ENCODE peak calls at places on chromosome 1, in five cellular contexts. Y is ascending aorta, E is ovary, B is transverse colon, Q is colonic mucosa. R is an unnamed sample. For H3K27me3, the result is how much of the 10 kb centered on the place peaks cover.

GRCh38 chr1:30761312-30762151 is 4.0 kb upstream of the LAPTM5 start:
- DNase-seq in Q (no peak), E (no peak), Y (no peak), B (no peak), R (no peak)

GRCh38 chr1:2908081-2908480 is 106.6 kb upstream of the TTC34 start:
- DNase-seq in Q (no peak), B (no peak), E (no peak), Y (no peak), R (no peak)

GRCh38 chr1:55720243-55720642 is 505.1 kb upstream of the USP24 start:
- DNase-seq in Y (no peak), Q (peak), E (peak), B (peak), R (no peak)

GRCh38 chr1:181777812-181778211 is 283.7 kb downstream of the ZNF648 start:
- DNase-seq in E (no peak), Q (no peak), B (no peak), Y (no peak), R (no peak)

GRCh38 chr1:30816211-30817082 is 58.9 kb upstream of the LAPTM5 start:
- DNase-seq in Y (no peak), E (no peak), B (peak), Q (peak), R (no peak)

GRCh38 chr1:239757711-239758110 is 334.0 kb upstream of the FMN2 start:
- DNase-seq in B (no peak), Q (no peak), Y (no peak), E (no peak), R (no peak)

GRCh38 chr1:47338249-47339077 is 4.9 kb downstream of the CMPK1 start:
- DNase-seq in E (no peak), B (no peak), Y (no peak), Q (no peak), R (no peak)

GRCh38 chr1:56077223-56077622 is 502.1 kb downstream of the PLPP3 start:
- DNase-seq in Y (no peak), Q (no peak), B (no peak), E (no peak), R (no peak)

GRCh38 chr1:228938248-228938891 is 203.1 kb downstream of the RHOU start:
- DNase-seq in Y (no peak), E (no peak), Q (no peak), B (no peak), R (peak)

GRCh38 chr1:167052389-167052788 is 37.8 kb downstream of the GPA33 start:
- DNase-seq in B (no peak), Q (no peak), Y (no peak), E (no peak), R (no peak)

GRCh38 chr1:10229903-10230302 is 19.5 kb downstream of the KIF1B start:
- DNase-seq in Q (no peak), B (no peak), Y (no peak), E (no peak), R (no peak)

GRCh38 chr1:30146448-30146847 is 576.9 kb downstream of the MATN1 start:
- DNase-seq in Y (no peak), B (no peak), Q (no peak), E (no peak), R (no peak)

GRCh38 chr1:164644774-164645634 is 86.0 kb downstream of the PBX1 start:
- DNase-seq in Q (no peak), Y (no peak), E (no peak), B (no peak), R (no peak)

GRCh38 chr1:1068374-1069060 is 5.6 kb downstream of the RNF223 start:
- DNase-seq in E (no peak), Y (no peak), B (peak), Q (peak), R (no peak)

GRCh38 chr1:245198755-245199516 is 44.2 kb downstream of the KIF26B start:
- DNase-seq in Y (no peak), Q (no peak), B (no peak), E (no peak), R (no peak)

GRCh38 chr1:220007438-220007837 is 38.9 kb downstream of the EPRS1 start:
- DNase-seq in Y (no peak), Q (no peak), E (no peak), B (no peak), R (no peak)

GRCh38 chr1:11178021-11179015 is 10.8 kb upstream of the ANGPTL7 start:
- DNase-seq in B (no peak), Y (no peak), Q (no peak), E (no peak), R (no peak)

GRCh38 chr1:167633258-167633944 is 3.4 kb downstream of the RCSD1 start:
- DNase-seq in B (no peak), E (no peak), Y (no peak), Q (no peak), R (no peak)

GRCh38 chr1:38727629-38728175 is 131.9 kb downstream of the RRAGC start:
- DNase-seq in B (no peak), Y (no peak), E (no peak), Q (no peak), R (no peak)

GRCh38 chr1:2906105-2906504 is 104.6 kb upstream of the TTC34 start:
- DNase-seq in E (no peak), Q (no peak), B (no peak), Y (no peak), R (no peak)

GRCh38 chr1:203265541-203265940 is 36.1 kb upstream of the CHIT1 start:
- DNase-seq in E (no peak), Y (no peak), B (no peak), Q (no peak), R (no peak)

GRCh38 chr1:24386241-24386640 is 27.3 kb downstream of the STPG1 start:
- DNase-seq in Q (peak), B (no peak), E (no peak), Y (no peak), R (no peak)

GRCh38 chr1:48055854-48056253 is 58.7 kb upstream of the TRABD2B start:
- DNase-seq in B (no peak), Q (peak), E (no peak), Y (no peak), R (no peak)

GRCh38 chr1:110538921-110539320 is 19.9 kb upstream of the KCNA10 start:
- DNase-seq in B (no peak), Q (no peak), Y (no peak), E (no peak), R (no peak)

DNA sequence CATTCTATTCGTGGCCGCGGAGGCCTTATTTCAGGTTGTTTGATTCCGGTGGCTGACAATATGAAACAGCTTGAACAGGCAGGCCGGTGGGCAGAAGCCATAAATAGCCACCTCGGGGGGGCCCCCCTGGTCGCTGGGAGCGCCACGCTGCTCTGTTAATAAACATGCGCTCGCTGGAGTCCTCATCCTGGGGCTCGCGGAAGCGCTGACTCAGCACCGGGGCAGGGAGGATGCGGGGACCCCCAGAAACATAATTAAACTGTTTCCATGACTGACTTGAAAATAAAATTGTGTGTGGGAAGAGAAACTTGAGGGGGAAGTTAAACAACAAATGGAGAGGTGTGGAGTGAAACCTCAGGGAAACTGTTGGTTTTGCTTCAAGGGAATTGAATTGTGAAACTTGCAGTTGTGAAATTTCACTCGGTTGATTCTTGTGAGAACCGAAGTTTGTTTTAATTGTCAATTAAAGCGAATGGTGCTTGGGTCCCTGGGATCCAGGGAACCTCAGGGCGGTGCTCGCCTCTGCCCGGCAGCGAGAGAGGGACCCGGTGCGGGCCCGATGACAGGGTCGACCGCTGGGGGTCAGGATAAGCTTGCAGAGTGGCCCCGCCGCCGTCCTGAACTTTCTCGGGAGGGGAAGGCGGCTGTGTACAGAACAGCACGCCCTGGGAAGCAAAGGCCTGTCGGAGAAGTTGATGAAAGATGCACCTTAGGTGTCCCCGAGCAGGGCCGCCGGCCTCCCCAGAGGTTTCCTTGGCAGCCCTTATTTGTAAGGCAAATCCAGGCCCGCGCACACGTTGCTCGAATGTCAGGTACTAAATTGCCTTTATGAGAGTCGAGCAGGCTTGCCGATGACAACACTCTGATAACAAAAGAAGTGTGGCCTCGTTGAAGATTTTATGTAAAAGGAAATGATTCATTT is 176.9 kb upstream of the LMO4 start:
- DNase-seq in Q (peak), B (peak), Y (no peak), E (peak), R (no peak)
- H3K4me3 ChIP-seq in Q (peak), B (no peak), Y (peak), E (peak), R (peak)

DNA sequence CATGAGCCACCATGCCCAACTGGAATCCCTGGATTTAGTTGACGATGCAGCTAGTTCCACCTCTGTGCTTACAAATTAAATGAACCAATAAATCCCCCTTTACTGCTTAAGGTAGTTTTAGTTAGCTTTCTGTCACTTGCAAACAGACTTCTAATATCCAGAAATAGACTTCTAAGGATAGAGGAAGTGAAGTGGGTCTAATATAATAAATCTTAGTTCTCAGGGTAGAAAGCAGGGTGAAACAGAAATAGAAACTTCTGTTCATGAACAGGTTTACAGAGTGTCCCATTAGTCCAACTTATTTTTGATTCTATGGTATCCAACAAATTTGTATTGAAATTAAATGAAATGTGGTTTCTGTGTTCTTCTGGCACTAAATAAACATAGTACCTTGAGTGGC is 20.1 kb downstream of the BCAS2 start:
- DNase-seq in B (no peak), Q (no peak), E (no peak), Y (no peak), R (no peak)
- TF ChIP-seq CTCF in B (no peak), Q (no peak), E (no peak), Y (no peak), R (no peak)

DNA sequence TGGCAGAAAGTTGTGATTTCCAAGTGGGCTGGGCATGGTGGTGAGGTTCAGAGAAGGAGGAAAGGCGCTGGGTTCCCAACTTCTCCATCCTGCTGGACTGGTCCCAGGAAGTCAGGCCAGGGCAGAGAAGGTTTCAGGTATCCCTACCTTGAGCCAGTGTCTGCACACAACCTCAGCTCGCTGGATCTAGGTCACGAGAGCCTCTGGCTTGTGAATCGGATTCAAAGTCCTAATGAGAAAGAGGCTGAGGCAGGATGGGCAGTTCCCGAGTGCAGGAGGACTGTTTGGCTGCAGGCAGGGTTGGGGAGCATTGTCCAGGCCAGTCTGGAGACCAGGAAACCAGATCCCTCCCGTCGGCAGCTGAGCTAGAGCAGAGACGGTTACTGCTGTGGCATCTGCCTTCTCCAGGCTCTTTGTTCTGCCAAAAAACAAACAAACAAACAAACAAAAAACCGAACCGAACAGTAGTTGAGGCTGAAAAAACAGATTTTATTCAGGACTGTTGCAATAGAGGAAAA is 19.5 kb upstream of the IGSF21 start:
- DNase-seq in Q (no peak), Y (no peak), B (no peak), E (no peak), R (no peak)
- H3K27me3 ChIP-seq in Q (under half), Y (under half), B (under half), E (under half), R (under half)

DNA sequence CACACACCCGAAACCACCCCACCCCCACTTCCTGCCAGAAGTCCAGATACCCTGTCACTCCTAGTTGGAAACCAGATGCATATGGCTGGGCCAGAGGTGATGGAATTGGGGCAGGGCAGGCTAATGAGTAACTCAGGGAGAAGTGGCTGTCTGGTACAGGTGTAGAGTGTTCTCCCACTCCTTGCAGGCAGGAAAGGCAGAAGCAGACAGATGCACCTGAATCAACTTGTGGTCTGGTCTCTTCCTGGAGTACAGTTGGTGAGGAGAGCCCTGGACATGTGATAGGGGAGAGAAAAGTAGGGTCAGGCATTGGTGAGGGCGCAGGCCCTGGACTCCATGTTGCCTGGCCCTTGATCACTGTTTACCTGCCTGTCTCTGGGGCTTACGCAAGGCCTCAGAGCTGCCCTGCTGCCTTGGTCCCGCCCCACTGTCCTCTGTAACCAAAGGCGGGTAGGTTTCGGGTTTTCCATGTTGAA is 2.5 kb downstream of the CGN start:
- DNase-seq in Y (no peak), Q (peak), E (no peak), B (peak), R (no peak)
- H3K4me3 ChIP-seq in Y (no peak), Q (no peak), E (no peak), B (no peak), R (no peak)